ENCODE peak calls at places on chromosome 14, in five cellular contexts. P, J, F, B and R are unnamed samples.

GRCh38 chr14:67241416-67242362 is at the start of gene PALS1:
- DNase-seq in P (no peak), F (peak), B (no peak), J (no peak), R (peak)

GRCh38 chr14:37466623-37467088 is 128.4 kb downstream of the FOXA1 start:
- DNase-seq in J (no peak), P (no peak), F (peak), B (peak), R (no peak)

GRCh38 chr14:37470251-37470650 is 124.8 kb downstream of the FOXA1 start:
- DNase-seq in F (no peak), P (no peak), J (no peak), B (no peak), R (no peak)

GRCh38 chr14:56081139-56081538 is 37.1 kb upstream of the PELI2 start:
- DNase-seq in F (no peak), B (no peak), P (no peak), J (no peak), R (no peak)

GRCh38 chr14:101719708-101720107 is 41.8 kb upstream of the PPP2R5C start:
- DNase-seq in P (no peak), J (no peak), B (peak), F (no peak), R (no peak)

GRCh38 chr14:100400115-100400514 is 77.0 kb downstream of the SLC25A47 start:
- DNase-seq in F (no peak), B (no peak), P (peak), J (no peak), R (no peak)

GRCh38 chr14:35079742-35080141 is 33.7 kb downstream of the FAM177A1 start:
- DNase-seq in J (no peak), B (no peak), P (no peak), F (no peak), R (no peak)

GRCh38 chr14:76922092-76922491 is 95.9 kb downstream of the LRRC74A start:
- DNase-seq in B (no peak), P (no peak), F (no peak), J (no peak), R (no peak)

GRCh38 chr14:102903248-102903888 is 19.1 kb upstream of the AMN start:
- DNase-seq in P (no peak), B (no peak), J (peak), F (no peak), R (no peak)

GRCh38 chr14:73785834-73786631 is 65.6 kb upstream of the PTGR2 start:
- DNase-seq in B (peak), F (peak), J (peak), P (peak), R (no peak)

GRCh38 chr14:26163761-26164160 is 434.1 kb downstream of the NOVA1 start:
- DNase-seq in J (no peak), F (peak), B (no peak), P (no peak), R (no peak)

GRCh38 chr14:104368751-104369100 is 210.8 kb upstream of the C14orf180 start:
- DNase-seq in B (no peak), J (peak), P (no peak), F (no peak), R (no peak)

GRCh38 chr14:79417961-79418360 is 793.3 kb downstream of the DIO2 start:
- DNase-seq in J (no peak), P (no peak), F (no peak), B (no peak), R (no peak)

GRCh38 chr14:106652494-106652893 is 1126.1 kb downstream of the TMEM121 start:
- DNase-seq in J (no peak), P (no peak), B (no peak), F (no peak), R (no peak)

GRCh38 chr14:21258889-21259787 is 10.1 kb downstream of the HNRNPC start:
- DNase-seq in F (no peak), J (no peak), P (no peak), B (no peak), R (no peak)

GRCh38 chr14:21255385-21256101 is 13.7 kb downstream of the HNRNPC start:
- DNase-seq in F (no peak), B (no peak), P (no peak), J (no peak), R (no peak)

GRCh38 chr14:21256539-21257394 is 12.5 kb downstream of the HNRNPC start:
- DNase-seq in F (no peak), J (no peak), P (no peak), B (no peak), R (no peak)

GRCh38 chr14:21257395-21258193 is 11.6 kb downstream of the HNRNPC start:
- DNase-seq in B (no peak), P (no peak), F (no peak), J (no peak), R (no peak)

GRCh38 chr14:21258194-21258888 is 10.9 kb downstream of the HNRNPC start:
- DNase-seq in B (no peak), P (no peak), J (no peak), F (no peak), R (no peak)
- TF ChIP-seq POLR2A in B (no peak), P (no peak), J (no peak), F (no peak), R (no peak)

GRCh38 chr14:61183486-61183885 is 97.7 kb downstream of the TMEM30B start:
- DNase-seq in B (no peak), P (no peak), F (no peak), J (no peak), R (no peak)
- TF ChIP-seq POLR2A in B (no peak), P (no peak), F (no peak), J (no peak), R (no peak)

GRCh38 chr14:97381309-97381708 is 584.1 kb downstream of the VRK1 start:
- DNase-seq in B (no peak), J (no peak), F (no peak), P (no peak), R (no peak)
- TF ChIP-seq POLR2A in B (no peak), J (no peak), F (no peak), P (no peak), R (no peak)

GRCh38 chr14:20429801-20430669 is 5.9 kb downstream of the KLHL33 start:
- DNase-seq in J (peak), B (no peak), F (no peak), P (peak), R (no peak)

GRCh38 chr14:20428802-20429201 is 7.2 kb downstream of the KLHL33 start:
- DNase-seq in P (no peak), F (no peak), B (no peak), J (no peak), R (no peak)

GRCh38 chr14:20428010-20428365 is 8.0 kb downstream of the KLHL33 start:
- DNase-seq in J (no peak), B (no peak), P (no peak), F (no peak), R (no peak)

GRCh38 chr14:20422886-20423285 is 9.6 kb upstream of the TEP1 start:
- DNase-seq in P (no peak), B (no peak), J (no peak), F (no peak), R (no peak)

GRCh38 chr14:20427231-20428009 is 8.5 kb downstream of the KLHL33 start:
- DNase-seq in F (peak), P (no peak), B (no peak), J (no peak), R (peak)
- TF ChIP-seq POLR2A in F (no peak), P (no peak), B (no peak), J (no peak), R (no peak)